ENCODE peak calls at places on chromosomes 11 and 22, in six cellular contexts. X is HFFc6, V is endothelial cell, P is GM13976, E is ovary, Q is IMR-90. S is an unnamed sample.

GRCh38 chr22:17095538-17095937 is 10.7 kb downstream of the IL17RA start:
- DNase-seq in X (no peak), V (peak; percentile 49), P (peak; percentile 11), E (no peak), Q (no peak), S (no peak)

GRCh38 chr11:35304393-35304790 is 115.0 kb downstream of the SLC1A2 start:
- DNase-seq in X (peak; percentile 82), V (no peak), P (peak; percentile 30), E (no peak), Q (peak; percentile 88), S (peak; percentile 10)

GRCh38 chr11:118853693-118854092 is 30.0 kb upstream of the CXCR5 start:
- DNase-seq in X (no peak), V (no peak), P (no peak), E (no peak), Q (no peak), S (no peak)

GRCh38 chr11:35158371-35159081 is 19.6 kb downstream of the CD44 start:
- DNase-seq in X (no peak), V (peak; percentile 37), P (no peak), E (no peak), Q (no peak), S (no peak)

GRCh38 chr11:116703421-116703820 is 69.4 kb downstream of the BUD13 start:
- DNase-seq in X (no peak), V (no peak), P (no peak), E (no peak), Q (no peak), S (no peak)

GRCh38 chr11:8830641-8831040 is 80.3 kb upstream of the AKIP1 start:
- DNase-seq in X (no peak), V (no peak), P (no peak), E (no peak), Q (no peak), S (no peak)

GRCh38 chr11:109302591-109303334 is 119.2 kb upstream of the C11orf87 start:
- DNase-seq in X (no peak), V (no peak), P (no peak), E (no peak), Q (no peak), S (no peak)

GRCh38 chr11:78927511-78927910 is 352.8 kb upstream of the NARS2 start:
- DNase-seq in X (no peak), V (no peak), P (no peak), E (no peak), Q (no peak), S (no peak)

GRCh38 chr11:35066783-35067476 is 72.0 kb upstream of the CD44 start:
- DNase-seq in X (no peak), V (no peak), P (no peak), E (no peak), Q (no peak), S (peak; percentile 83)

GRCh38 chr11:80495116-80495515 is 1054.3 kb upstream of the TENM4 start:
- DNase-seq in X (no peak), V (no peak), P (no peak), E (no peak), Q (no peak), S (no peak)

GRCh38 chr11:108518581-108518980 is 20.4 kb upstream of the POGLUT3 start:
- DNase-seq in X (no peak), V (no peak), P (no peak), E (no peak), Q (no peak), S (no peak)

GRCh38 chr11:83257638-83258229 is 28.4 kb downstream of the CCDC90B start:
- DNase-seq in X (peak; percentile 77), V (no peak), P (no peak), E (no peak), Q (peak; percentile 73), S (no peak)

GRCh38 chr11:66950113-66950535 is 8.1 kb downstream of the PC start:
- DNase-seq in X (peak; percentile 92), V (no peak), P (peak; percentile 32), E (no peak), Q (peak; percentile 94), S (peak; percentile 49)

GRCh38 chr11:14414470-14415461 is 55.8 kb upstream of the RRAS2 start:
- DNase-seq in X (no peak), V (no peak), P (peak; percentile 39), E (no peak), Q (peak; percentile 55), S (peak; percentile 96)

GRCh38 chr11:67374571-67375276 is 1.3 kb upstream of the CLCF1 start:
- DNase-seq in X (no peak), V (no peak), P (no peak), E (peak; percentile 47), Q (no peak), S (no peak)

GRCh38 chr11:2451336-2451735 is 6.5 kb downstream of the KCNQ1 start:
- DNase-seq in X (no peak), V (no peak), P (no peak), E (peak; percentile 7), Q (no peak), S (no peak)

GRCh38 chr11:105202844-105203548 is 63.4 kb upstream of the CARD18 start:
- DNase-seq in X (no peak), V (no peak), P (no peak), E (no peak), Q (no peak), S (peak; percentile 40)

GRCh38 chr22:39148727-39149535 is 3.5 kb downstream of the CBX7 start:
- DNase-seq in X (no peak), V (no peak), P (peak; percentile 89), E (peak; percentile 83), Q (no peak), S (peak; percentile 88)

GRCh38 chr22:39634530-39635399 is 64.2 kb downstream of the CACNA1I start:
- DNase-seq in X (peak; percentile 72), V (no peak), P (no peak), E (no peak), Q (peak; percentile 92), S (peak; percentile 40)

GRCh38 chr11:76310832-76311231 is 70.1 kb downstream of the THAP12 start:
- DNase-seq in X (no peak), V (no peak), P (no peak), E (no peak), Q (no peak), S (no peak)

GRCh38 chr11:60950933-60951610 is 904 bp downstream of the SLC15A3 start:
- DNase-seq in X (no peak), V (peak; percentile 27), P (peak; percentile 47), E (peak; percentile 61), Q (no peak), S (peak; percentile 44)

GRCh38 chr11:128714881-128715280 is 21.0 kb downstream of the FLI1 start:
- DNase-seq in X (peak; percentile 99), V (no peak), P (no peak), E (no peak), Q (peak; percentile 97), S (peak; percentile 35)

GRCh38 chr11:67648140-67648795 is 2.3 kb downstream of the ACY3 start:
- DNase-seq in X (no peak), V (peak; percentile 47), P (peak; percentile 78), E (no peak), Q (no peak), S (peak; percentile 81)

GRCh38 chr11:73914284-73914683 is 36.5 kb upstream of the DNAJB13 start:
- DNase-seq in X (no peak), V (no peak), P (no peak), E (no peak), Q (no peak), S (no peak)

GRCh38 chr11:15114501-15115475 is at the start of gene INSC:
- DNase-seq in X (no peak), V (peak; percentile 20), P (no peak), E (no peak), Q (peak; percentile 8), S (no peak)

GRCh38 chr11:108733479-108734116 is 68.7 kb downstream of the DDX10 start:
- DNase-seq in X (peak; percentile 38), V (no peak), P (peak; percentile 38), E (no peak), Q (peak; percentile 62), S (peak; percentile 68)

GRCh38 chr22:47034905-47035419 is 272.5 kb downstream of the TBC1D22A start:
- DNase-seq in X (no peak), V (no peak), P (no peak), E (peak; percentile 6), Q (no peak), S (no peak)

GRCh38 chr11:69892237-69892985 is 73.2 kb upstream of the FGF3 start:
- DNase-seq in X (no peak), V (peak; percentile 53), P (no peak), E (no peak), Q (no peak), S (no peak)

GRCh38 chr11:8832571-8833260 is 78.3 kb upstream of the AKIP1 start:
- DNase-seq in X (peak; percentile 76), V (no peak), P (peak; percentile 77), E (no peak), Q (peak; percentile 83), S (peak; percentile 58)

GRCh38 chr11:16543642-16544041 is 187.3 kb upstream of the SOX6 start:
- DNase-seq in X (no peak), V (no peak), P (no peak), E (no peak), Q (no peak), S (no peak)

GRCh38 chr22:40818747-40819662 is at the start of gene SLC25A17:
- DNase-seq in X (peak; percentile 69), V (peak; percentile 81), P (peak; percentile 98), E (peak; percentile 90), Q (peak; percentile 69), S (peak; percentile 91)
- TF ChIP-seq CTCF in X (peak; percentile 57), V (no peak), P (peak; percentile 14), E (no peak), Q (peak; percentile 38), S (peak; percentile 39)

DNA sequence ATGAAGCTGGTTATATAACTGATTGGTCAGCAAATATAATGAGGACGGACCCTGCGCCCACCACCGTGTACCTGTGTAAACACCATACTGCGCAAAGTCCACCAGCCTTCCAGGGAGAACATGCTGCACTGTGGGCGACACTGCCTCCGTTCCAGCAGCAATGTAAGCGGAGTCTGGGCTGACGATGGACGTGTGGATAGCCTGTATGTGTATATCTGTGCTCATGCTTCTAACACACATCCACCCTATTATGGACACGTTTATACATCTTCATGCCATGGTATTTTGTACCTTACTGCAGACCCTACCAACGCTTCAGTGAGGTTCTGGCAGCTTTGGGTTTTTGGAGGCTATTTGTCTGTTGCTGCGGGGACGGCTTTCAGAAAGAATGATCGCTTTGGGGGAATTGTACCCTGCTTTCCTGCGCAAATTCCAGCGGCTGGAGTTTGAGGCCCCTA is 1.4 kb upstream of the USP18 start:
- DNase-seq in X (no peak), V (no peak), P (peak; percentile 12), E (no peak), Q (no peak), S (no peak)
- TF ChIP-seq CTCF in X (no peak), V (no peak), P (no peak), E (no peak), Q (no peak), S (no peak)

GRCh38 chr11:111735262-111736116 is 30.7 kb downstream of the PPP2R1B start:
- DNase-seq in X (peak; percentile 99), V (no peak), P (no peak), E (peak; percentile 87), Q (peak; percentile 99), S (no peak)
- TF ChIP-seq CTCF in X (peak; percentile 35), V (no peak), P (no peak), E (no peak), Q (peak; percentile 1), S (no peak)

DNA sequence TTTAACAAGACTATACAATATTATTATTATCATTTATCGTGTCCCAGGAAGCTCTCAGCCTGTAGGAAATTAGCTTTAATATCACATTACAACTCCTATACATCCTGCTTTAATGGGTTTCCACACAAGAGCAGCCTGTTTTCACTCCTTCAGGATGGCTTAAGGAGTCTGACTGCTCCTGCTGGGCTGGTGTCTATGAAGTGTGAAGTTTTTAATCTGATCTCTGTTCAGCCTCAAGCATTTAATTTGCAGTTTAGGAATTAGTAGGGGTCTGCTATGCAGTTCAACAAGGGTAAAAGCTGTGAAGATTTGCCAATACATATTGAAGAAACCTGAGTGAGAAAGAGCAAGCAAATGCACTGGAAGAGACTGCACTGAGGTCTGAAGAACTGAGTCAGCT is 653.4 kb upstream of the LRRC4C start:
- DNase-seq in X (no peak), V (no peak), P (no peak), E (no peak), Q (no peak), S (no peak)
- TF ChIP-seq CTCF in X (no peak), V (no peak), P (no peak), E (no peak), Q (no peak), S (no peak)

S was measured in activated CD8-positive, alpha-beta T cell treated with anti-CD3 and anti-CD28 coated beads for 36 hours.